ENCODE peak calls at places on chromosomes 12 and 14, in ten cellular contexts. U, F, D, A, C, E, M, L, S and W are unnamed samples.

GRCh38 chr12:49673446-49674317 is 33.5 kb downstream of the FMNL3 start:
- DNase-seq in S (peak; percentile 92), U (no peak), A (peak; percentile 85), C (peak; percentile 92), L (peak; percentile 95), M (peak; percentile 47), D (peak; percentile 90), F (peak; percentile 86), E (no peak), W (peak; percentile 97)

GRCh38 chr12:54417712-54418440 is 1.2 kb downstream of the ITGA5 start:
- DNase-seq in F (no peak), A (no peak), S (no peak), C (peak; percentile 54), M (no peak), U (no peak), E (no peak), L (no peak), D (peak; percentile 38), W (peak; percentile 62)

GRCh38 chr12:12180575-12180974 is 86.3 kb downstream of the LRP6 start:
- DNase-seq in L (no peak), S (no peak), U (no peak), D (no peak), A (no peak), E (no peak), C (no peak), F (no peak), M (no peak), W (no peak)

GRCh38 chr14:71472281-71472960 is 459.8 kb upstream of the RGS6 start:
- DNase-seq in M (no peak), F (no peak), D (no peak), U (no peak), A (no peak), E (no peak), S (no peak), L (no peak), C (no peak), W (no peak)

GRCh38 chr12:8609061-8609570 is 3.5 kb downstream of the AICDA start:
- DNase-seq in D (peak; percentile 32), C (no peak), A (peak; percentile 22), E (no peak), M (peak; percentile 28), L (no peak), F (no peak), S (no peak), U (peak; percentile 60), W (no peak)

GRCh38 chr12:47892819-47893218 is 12.0 kb downstream of the VDR start:
- DNase-seq in M (no peak), C (no peak), D (no peak), U (no peak), S (no peak), L (no peak), E (no peak), F (no peak), A (no peak), W (no peak)

GRCh38 chr12:70178038-70178437 is 65.2 kb upstream of the CNOT2 start:
- DNase-seq in C (no peak), D (no peak), S (no peak), L (no peak), F (no peak), E (no peak), U (no peak), A (no peak), M (no peak), W (no peak)

GRCh38 chr12:122023339-122024131 is 1.9 kb downstream of the BCL7A start:
- DNase-seq in A (peak; percentile 34), E (no peak), U (peak; percentile 55), C (peak; percentile 59), S (peak; percentile 70), D (peak; percentile 69), L (peak; percentile 92), F (peak; percentile 60), M (peak; percentile 80), W (peak; percentile 85)

GRCh38 chr12:122528582-122528981 is 1.5 kb downstream of the KNTC1 start:
- DNase-seq in A (no peak), M (no peak), L (no peak), F (no peak), S (no peak), E (no peak), U (no peak), C (no peak), D (no peak), W (no peak)

GRCh38 chr12:101795786-101796185 is 35.0 kb downstream of the GNPTAB start:
- DNase-seq in F (no peak), S (no peak), M (no peak), L (no peak), E (no peak), D (no peak), A (no peak), U (no peak), C (no peak), W (no peak)

GRCh38 chr12:72368719-72369505 is 96.7 kb downstream of the TRHDE start:
- DNase-seq in F (no peak), D (no peak), M (peak; percentile 0), C (no peak), E (no peak), U (no peak), S (no peak), A (no peak), L (no peak), W (no peak)

GRCh38 chr14:21258889-21259787 is 10.1 kb downstream of the HNRNPC start:
- DNase-seq in E (no peak), F (no peak), L (no peak), U (no peak), A (no peak), M (no peak), D (no peak), C (no peak), S (no peak), W (no peak)

GRCh38 chr12:89861086-89861485 is 152.4 kb upstream of the ATP2B1 start:
- DNase-seq in A (no peak), E (no peak), C (no peak), U (peak; percentile 68), D (peak; percentile 11), S (no peak), L (no peak), M (no peak), F (no peak), W (no peak)

GRCh38 chr12:108641446-108642268 is 8.0 kb upstream of the SELPLG start:
- DNase-seq in D (no peak), L (no peak), C (no peak), A (no peak), S (no peak), F (no peak), U (no peak), M (no peak), E (no peak), W (no peak)

GRCh38 chr12:79058342-79058741 is 193.8 kb downstream of the SYT1 start:
- DNase-seq in M (peak; percentile 13), A (no peak), U (peak; percentile 68), E (no peak), L (no peak), S (no peak), C (no peak), D (no peak), F (no peak), W (no peak)
- TF ChIP-seq EP300 in M (no peak), A (no peak), U (peak; percentile 55), E (peak; percentile 42), L (no peak), S (no peak), C (no peak), D (no peak), F (no peak), W (no peak)

GRCh38 chr14:68522510-68523325 is 270.1 kb downstream of the ZFP36L1 start:
- DNase-seq in M (no peak), A (no peak), S (no peak), C (no peak), F (no peak), E (no peak), L (peak; percentile 87), U (no peak), D (no peak), W (peak; percentile 83)

GRCh38 chr14:68521952-68522509 is 270.8 kb downstream of the ZFP36L1 start:
- DNase-seq in D (no peak), S (no peak), E (no peak), A (no peak), L (peak; percentile 88), C (no peak), F (no peak), U (no peak), M (no peak), W (no peak)

GRCh38 chr14:68525516-68525915 is 267.4 kb downstream of the ZFP36L1 start:
- DNase-seq in U (no peak), M (no peak), D (no peak), C (no peak), S (no peak), E (no peak), L (peak; percentile 29), A (no peak), F (no peak), W (no peak)

GRCh38 chr14:68523326-68523610 is 269.6 kb downstream of the ZFP36L1 start:
- DNase-seq in M (no peak), A (no peak), E (no peak), U (no peak), L (no peak), D (no peak), S (no peak), F (no peak), C (no peak), W (no peak)

GRCh38 chr14:68523994-68524725 is 268.7 kb downstream of the ZFP36L1 start:
- DNase-seq in E (no peak), F (no peak), D (no peak), M (no peak), L (peak; percentile 90), C (no peak), U (no peak), S (no peak), A (no peak), W (no peak)
- TF ChIP-seq CTCF in E (no peak), F (peak; percentile 15), D (peak; percentile 17), M (no peak), L (peak; percentile 40), C (peak; percentile 20), U (no peak), S (peak; percentile 17), A (peak; percentile 21), W (no peak)

DNA sequence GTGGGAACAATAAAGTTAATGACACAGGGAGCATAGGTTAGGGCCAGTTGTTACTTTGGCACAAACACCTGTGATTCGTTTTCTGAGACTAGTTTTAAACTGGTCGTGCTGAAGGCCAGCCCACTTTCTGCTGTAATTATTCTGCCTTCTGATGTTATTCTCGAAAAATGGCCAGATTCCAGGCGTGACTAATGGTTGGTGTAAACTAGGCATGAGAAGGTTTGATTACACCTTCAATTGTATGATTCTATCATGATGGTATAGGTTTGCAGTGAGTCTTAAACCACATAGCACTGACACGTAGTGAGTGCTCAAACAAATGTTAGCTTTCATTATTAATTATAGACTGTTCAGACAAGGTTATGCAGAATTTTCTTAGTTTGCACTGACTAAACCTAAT is 39.0 kb downstream of the CKB start:
- DNase-seq in D (no peak), S (peak; percentile 34), F (no peak), L (no peak), M (no peak), E (no peak), C (no peak), U (no peak), A (no peak), W (no peak)
- TF ChIP-seq POLR2A in D (no peak), S (no peak), F (no peak), L (no peak), M (no peak), E (no peak), C (no peak), U (no peak), A (no peak), W (no peak)

DNA sequence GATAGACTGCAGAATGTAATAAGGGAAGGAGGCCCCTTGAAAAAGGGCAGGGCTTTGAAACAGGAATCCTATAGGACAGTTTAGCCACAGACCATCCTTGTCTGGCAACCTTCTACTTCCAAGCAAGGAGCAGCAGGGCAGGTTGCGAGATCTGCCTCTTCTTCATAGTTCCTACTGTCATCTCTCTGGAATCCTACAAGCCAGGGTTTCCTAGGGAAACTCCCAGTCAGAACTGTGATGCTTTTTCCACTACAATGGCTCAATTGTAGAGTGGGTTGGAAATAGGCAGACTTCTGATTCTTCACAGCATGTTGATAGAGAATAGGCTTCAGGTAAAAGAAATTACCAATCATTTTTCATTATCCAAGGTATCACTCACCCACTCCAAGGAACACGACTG is 186.3 kb downstream of the DACT1 start:
- DNase-seq in A (no peak), M (no peak), S (no peak), U (no peak), C (no peak), E (no peak), D (no peak), F (no peak), L (no peak), W (no peak)
- TF ChIP-seq EP300 in A (no peak), M (no peak), S (no peak), U (no peak), C (no peak), E (no peak), D (no peak), F (no peak), L (no peak), W (no peak)